ENCODE peak calls at places on chromosomes 4 and X, in five cellular contexts. A, C, S, E and T are unnamed samples.

GRCh38 chrX:40018021-40018420 is 79.7 kb downstream of the BCOR start:
- DNase-seq in A (no peak), C (no peak), S (no peak), E (no peak), T (no peak)

GRCh38 chr4:183989931-183990330 is 84.8 kb downstream of the STOX2 start:
- DNase-seq in A (no peak), C (no peak), S (no peak), E (no peak), T (no peak)

GRCh38 chrX:111823068-111823467 is 52.9 kb upstream of the TRPC5OS start:
- DNase-seq in A (no peak), C (no peak), S (peak; percentile 10), E (no peak), T (no peak)

GRCh38 chr4:47074836-47075235 is 43.5 kb downstream of the GABRB1 start:
- DNase-seq in A (no peak), C (no peak), S (no peak), E (no peak), T (no peak)

GRCh38 chr4:76476606-76477005 is 41.6 kb downstream of the SHROOM3 start:
- DNase-seq in A (no peak), C (no peak), S (no peak), E (no peak), T (no peak)

GRCh38 chr4:14580061-14580460 is 422.2 kb upstream of the CPEB2 start:
- DNase-seq in A (no peak), C (no peak), S (no peak), E (no peak), T (no peak)

GRCh38 chr4:137283737-137284136 is 248.6 kb downstream of the PCDH18 start:
- DNase-seq in A (no peak), C (no peak), S (no peak), E (no peak), T (no peak)

GRCh38 chr4:139560396-139561084 is 4.5 kb upstream of the SETD7 start:
- DNase-seq in A (no peak), C (no peak), S (no peak), E (no peak), T (no peak)

GRCh38 chr4:64581422-64581821 is 172.2 kb upstream of the TECRL start:
- DNase-seq in A (no peak), C (no peak), S (no peak), E (no peak), T (no peak)

GRCh38 chr4:171846232-171846631 is 33.0 kb downstream of the GALNTL6 start:
- DNase-seq in A (no peak), C (no peak), S (no peak), E (no peak), T (no peak)

GRCh38 chr4:56655627-56656345 is 25.3 kb downstream of the HOPX start:
- DNase-seq in A (peak; percentile 33), C (peak; percentile 51), S (no peak), E (no peak), T (peak; percentile 51)

GRCh38 chr4:124710253-124710849 is 2.2 kb downstream of the ANKRD50 start:
- DNase-seq in A (no peak), C (peak; percentile 25), S (no peak), E (no peak), T (no peak)

GRCh38 chrX:28988246-28988645 is 401.0 kb downstream of the IL1RAPL1 start:
- DNase-seq in A (no peak), C (no peak), S (no peak), E (peak; percentile 58), T (no peak)

GRCh38 chr4:142404191-142404611 is 441.9 kb downstream of the INPP4B start:
- DNase-seq in A (no peak), C (peak; percentile 29), S (no peak), E (no peak), T (no peak)

GRCh38 chr4:41050840-41051775 is 163.2 kb downstream of the APBB2 start:
- DNase-seq in A (no peak), C (peak; percentile 49), S (no peak), E (no peak), T (no peak)

GRCh38 chrX:12439396-12439795 is 301.1 kb downstream of the FRMPD4 start:
- DNase-seq in A (no peak), C (no peak), S (no peak), E (no peak), T (no peak)

GRCh38 chr4:26206981-26207380 is 113.8 kb upstream of the RBPJ start:
- DNase-seq in A (no peak), C (no peak), S (peak; percentile 26), E (no peak), T (no peak)

GRCh38 chr4:159543831-159544230 is 441.0 kb downstream of the RAPGEF2 start:
- DNase-seq in A (no peak), C (no peak), S (no peak), E (no peak), T (no peak)

GRCh38 chr4:13483142-13484044 is 747 bp downstream of the RAB28 start:
- DNase-seq in A (no peak), C (peak; percentile 77), S (peak; percentile 2), E (peak; percentile 85), T (no peak)

GRCh38 chr4:151922811-151923210 is 162.0 kb upstream of the GATB start:
- DNase-seq in A (no peak), C (no peak), S (no peak), E (no peak), T (no peak)

GRCh38 chr4:163367651-163368050 is 24.0 kb downstream of the NPY5R start:
- DNase-seq in A (no peak), C (no peak), S (no peak), E (no peak), T (no peak)

GRCh38 chr4:129327637-129328036 is 231.7 kb downstream of the C4orf33 start:
- DNase-seq in A (no peak), C (no peak), S (no peak), E (no peak), T (no peak)

GRCh38 chr4:105996845-105997244 is 101.6 kb downstream of the NPNT start:
- DNase-seq in A (no peak), C (no peak), S (no peak), E (no peak), T (no peak)

GRCh38 chr4:168707205-168707604 is 210.4 kb downstream of the PALLD start:
- DNase-seq in A (no peak), C (no peak), S (no peak), E (no peak), T (no peak)

GRCh38 chr4:40840255-40840984 is 90.7 kb downstream of the NSUN7 start:
- DNase-seq in A (no peak), C (no peak), S (no peak), E (no peak), T (no peak)

GRCh38 chrX:68488657-68489056 is 10.2 kb upstream of the YIPF6 start:
- DNase-seq in A (no peak), C (no peak), S (no peak), E (no peak), T (no peak)

GRCh38 chr4:123393696-123394095 is 2.9 kb upstream of the SPRY1 start:
- DNase-seq in A (no peak), C (no peak), S (no peak), E (no peak), T (no peak)

GRCh38 chr4:142144813-142145212 is 508.4 kb downstream of the IL15 start:
- DNase-seq in A (no peak), C (no peak), S (no peak), E (no peak), T (no peak)

GRCh38 chr4:73281396-73281795 is 22.8 kb upstream of the ANKRD17 start:
- DNase-seq in A (no peak), C (no peak), S (no peak), E (no peak), T (no peak)

GRCh38 chrX:123927845-123928244 is 33.7 kb upstream of the STAG2 start:
- DNase-seq in A (no peak), C (no peak), S (no peak), E (no peak), T (no peak)

GRCh38 chr4:99366491-99366890 is 13.9 kb upstream of the ADH1C start:
- DNase-seq in A (no peak), C (no peak), S (no peak), E (no peak), T (no peak)

GRCh38 chrX:63330681-63331080 is 20.5 kb downstream of the SPIN4 start:
- DNase-seq in A (no peak), C (no peak), S (no peak), E (no peak), T (peak; percentile 60)

GRCh38 chrX:101219116-101219839 is at the start of gene DRP2:
- DNase-seq in A (no peak), C (no peak), S (no peak), E (no peak), T (no peak)

GRCh38 chrX:124042042-124042441 is 80.5 kb downstream of the STAG2 start:
- DNase-seq in A (no peak), C (no peak), S (no peak), E (no peak), T (no peak)